ENCODE peak calls at places on chromosomes 1 and 21, in five cellular contexts. One of them, this sample, is unnamed.

GRCh38 chr21:39444406-39445145 is 1.0 kb downstream of the LCA5L start:
- DNase-seq in CD8-positive, alpha-beta T cell: no peak
- DNase-seq in tibial artery: no peak
- DNase-seq in AG09309: no peak
- DNase-seq in sigmoid colon: no peak
- DNase-seq in this sample: no peak

GRCh38 chr1:42955311-42956063 is 3.2 kb downstream of the SLC2A1 start:
- DNase-seq in CD8-positive, alpha-beta T cell: no peak
- DNase-seq in tibial artery: no peak
- DNase-seq in AG09309: no peak
- DNase-seq in sigmoid colon: no peak
- DNase-seq in this sample: no peak

GRCh38 chr21:31873696-31874599 is 1.1 kb downstream of the HUNK start:
- DNase-seq in CD8-positive, alpha-beta T cell: peak; percentile 38
- DNase-seq in tibial artery: no peak
- DNase-seq in AG09309: no peak
- DNase-seq in sigmoid colon: peak; percentile 72
- DNase-seq in this sample: no peak

GRCh38 chr1:109923131-109923945 is 12.7 kb downstream of the CSF1 start:
- DNase-seq in CD8-positive, alpha-beta T cell: no peak
- DNase-seq in tibial artery: no peak
- DNase-seq in AG09309: no peak
- DNase-seq in sigmoid colon: no peak
- DNase-seq in this sample: no peak

GRCh38 chr1:8397511-8397910 is 79.6 kb downstream of the SLC45A1 start:
- DNase-seq in CD8-positive, alpha-beta T cell: no peak
- DNase-seq in tibial artery: no peak
- DNase-seq in AG09309: no peak
- DNase-seq in sigmoid colon: no peak
- DNase-seq in this sample: no peak

GRCh38 chr1:197614916-197615692 is 160.2 kb downstream of the DENND1B start:
- DNase-seq in CD8-positive, alpha-beta T cell: peak; percentile 14
- DNase-seq in tibial artery: no peak
- DNase-seq in AG09309: no peak
- DNase-seq in sigmoid colon: no peak
- DNase-seq in this sample: no peak

GRCh38 chr1:45669379-45669778 is 17.0 kb downstream of the GPBP1L1 start:
- DNase-seq in CD8-positive, alpha-beta T cell: no peak
- DNase-seq in tibial artery: no peak
- DNase-seq in AG09309: no peak
- DNase-seq in sigmoid colon: no peak
- DNase-seq in this sample: no peak

GRCh38 chr1:9127395-9128160 is 1.3 kb downstream of the GPR157 start:
- DNase-seq in CD8-positive, alpha-beta T cell: no peak
- DNase-seq in tibial artery: no peak
- DNase-seq in AG09309: no peak
- DNase-seq in sigmoid colon: no peak
- DNase-seq in this sample: peak; percentile 72

GRCh38 chr1:242178924-242179708 is 180.2 kb upstream of the MAP1LC3C start:
- DNase-seq in CD8-positive, alpha-beta T cell: no peak
- DNase-seq in tibial artery: no peak
- DNase-seq in AG09309: no peak
- DNase-seq in sigmoid colon: no peak
- DNase-seq in this sample: no peak

GRCh38 chr1:42456754-42457089 is 379 bp downstream of the PPCS start:
- DNase-seq in CD8-positive, alpha-beta T cell: peak; percentile 67
- DNase-seq in tibial artery: peak; percentile 72
- DNase-seq in AG09309: no peak
- DNase-seq in sigmoid colon: peak; percentile 73
- DNase-seq in this sample: no peak

GRCh38 chr1:39378377-39378776 is 113.1 kb upstream of the BMP8A start:
- DNase-seq in CD8-positive, alpha-beta T cell: no peak
- DNase-seq in tibial artery: no peak
- DNase-seq in AG09309: no peak
- DNase-seq in sigmoid colon: no peak
- DNase-seq in this sample: no peak

GRCh38 chr1:28735961-28736449 is 735 bp upstream of the YTHDF2 start:
- DNase-seq in CD8-positive, alpha-beta T cell: no peak
- DNase-seq in tibial artery: no peak
- DNase-seq in AG09309: no peak
- DNase-seq in sigmoid colon: no peak
- DNase-seq in this sample: no peak

DNA sequence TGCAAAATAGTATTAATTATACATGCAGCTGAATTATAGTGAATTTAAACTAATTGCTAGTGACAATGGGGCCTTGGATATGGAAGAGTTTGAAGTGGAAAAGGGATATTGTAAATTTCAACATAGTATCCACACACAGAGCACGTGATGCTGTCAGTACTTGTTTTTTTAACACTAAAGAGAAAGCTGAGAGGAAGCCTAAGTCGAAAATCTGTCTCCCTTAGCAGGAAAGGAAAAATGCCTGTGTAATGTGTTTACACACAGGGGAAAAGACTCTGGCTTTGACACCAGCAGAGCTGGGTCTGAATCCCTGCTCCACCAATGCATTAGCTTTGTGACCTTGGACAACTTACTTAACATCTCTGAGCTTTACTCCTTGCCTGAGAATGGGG is 42.6 kb downstream of the PCSK9 start:
- DNase-seq in CD8-positive, alpha-beta T cell: no peak
- DNase-seq in tibial artery: no peak
- DNase-seq in AG09309: no peak
- DNase-seq in sigmoid colon: no peak
- DNase-seq in this sample: no peak
- TF ChIP-seq CTCF in CD8-positive, alpha-beta T cell: no peak
- TF ChIP-seq CTCF in tibial artery: no peak
- TF ChIP-seq CTCF in AG09309: no peak
- TF ChIP-seq CTCF in sigmoid colon: no peak
- TF ChIP-seq CTCF in this sample: no peak

GRCh38 chr1:90509225-90510048 is 207.7 kb downstream of the BARHL2 start:
- DNase-seq in CD8-positive, alpha-beta T cell: no peak
- DNase-seq in tibial artery: no peak
- DNase-seq in AG09309: no peak
- DNase-seq in sigmoid colon: no peak
- DNase-seq in this sample: no peak
- TF ChIP-seq CTCF in CD8-positive, alpha-beta T cell: no peak
- TF ChIP-seq CTCF in tibial artery: no peak
- TF ChIP-seq CTCF in AG09309: no peak
- TF ChIP-seq CTCF in sigmoid colon: no peak
- TF ChIP-seq CTCF in this sample: no peak

DNA sequence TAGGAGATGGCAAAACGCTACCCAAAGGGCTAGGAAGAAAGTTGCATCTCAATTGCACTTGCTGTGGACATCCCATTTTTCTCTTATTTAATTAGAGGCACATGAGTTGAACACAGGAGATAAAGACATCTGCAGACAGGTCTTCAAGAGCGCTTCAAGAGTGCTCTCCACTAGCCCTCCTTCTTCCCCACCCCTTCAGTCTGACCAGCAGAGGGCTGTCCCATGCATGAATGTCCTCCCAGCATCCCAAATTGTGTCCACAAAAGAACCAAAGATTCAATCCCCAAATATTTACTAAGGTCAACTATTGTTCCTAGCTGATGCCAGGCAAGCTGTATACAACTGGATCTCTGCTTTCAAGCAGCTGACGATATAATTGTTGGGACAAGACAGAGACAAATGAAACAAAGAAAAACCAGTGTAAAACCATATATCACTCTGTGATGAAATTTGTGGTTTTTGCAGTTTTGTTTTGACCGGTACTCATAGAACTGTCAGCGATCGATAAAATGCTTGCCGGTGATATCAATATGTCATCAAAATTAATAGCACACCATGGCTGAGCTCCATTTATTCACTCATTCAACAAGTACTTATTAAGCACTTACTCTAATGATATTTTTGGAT is 174.2 kb downstream of the TNR start:
- DNase-seq in CD8-positive, alpha-beta T cell: no peak
- DNase-seq in tibial artery: no peak
- DNase-seq in AG09309: no peak
- DNase-seq in sigmoid colon: no peak
- DNase-seq in this sample: no peak
- TF ChIP-seq CTCF in CD8-positive, alpha-beta T cell: no peak
- TF ChIP-seq CTCF in tibial artery: no peak
- TF ChIP-seq CTCF in AG09309: no peak
- TF ChIP-seq CTCF in sigmoid colon: no peak
- TF ChIP-seq CTCF in this sample: no peak

DNA sequence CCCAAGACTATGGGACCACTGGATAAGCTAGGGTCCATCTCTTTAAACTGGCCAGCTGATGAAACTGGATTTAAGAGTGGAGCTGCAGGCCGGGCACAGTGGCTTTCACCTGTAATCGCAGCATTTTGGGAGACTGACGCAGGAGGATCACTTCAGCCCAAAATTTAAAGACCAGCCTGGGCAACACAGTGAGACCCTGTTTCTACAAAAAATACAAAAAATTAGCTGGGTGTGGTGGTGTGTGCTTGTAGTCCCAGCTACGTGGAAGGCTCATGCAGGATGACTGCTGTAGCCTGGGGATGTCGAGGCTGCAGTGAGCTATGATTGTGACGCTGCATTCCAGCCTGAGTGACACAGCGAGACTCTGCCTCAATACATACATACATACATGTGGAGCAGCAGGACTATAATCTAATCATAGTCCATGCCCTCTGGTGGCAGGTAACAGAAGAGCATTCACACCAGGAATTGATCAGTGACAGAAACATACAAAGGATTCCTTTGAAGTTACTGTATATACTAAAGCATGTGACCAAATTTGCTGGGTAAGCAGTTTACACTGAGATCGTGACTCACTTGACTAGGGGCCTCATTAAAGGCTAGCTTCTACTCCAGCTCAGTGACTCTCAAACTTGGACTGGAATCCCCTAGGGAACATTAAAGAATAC is 101.5 kb upstream of the SLFNL1 start:
- DNase-seq in CD8-positive, alpha-beta T cell: no peak
- DNase-seq in tibial artery: no peak
- DNase-seq in AG09309: peak; percentile 71
- DNase-seq in sigmoid colon: no peak
- DNase-seq in this sample: no peak
- TF ChIP-seq CTCF in CD8-positive, alpha-beta T cell: no peak
- TF ChIP-seq CTCF in tibial artery: peak; percentile 25
- TF ChIP-seq CTCF in AG09309: peak; percentile 57
- TF ChIP-seq CTCF in sigmoid colon: no peak
- TF ChIP-seq CTCF in this sample: peak; percentile 78

GRCh38 chr1:190376067-190376466 is 101.6 kb downstream of the BRINP3 start:
- DNase-seq in CD8-positive, alpha-beta T cell: no peak
- DNase-seq in tibial artery: no peak
- DNase-seq in AG09309: no peak
- DNase-seq in sigmoid colon: no peak
- DNase-seq in this sample: no peak

GRCh38 chr1:190377294-190377693 is 100.4 kb downstream of the BRINP3 start:
- DNase-seq in CD8-positive, alpha-beta T cell: no peak
- DNase-seq in tibial artery: no peak
- DNase-seq in AG09309: no peak
- DNase-seq in sigmoid colon: no peak
- DNase-seq in this sample: no peak

GRCh38 chr1:190373705-190374336 is 103.8 kb downstream of the BRINP3 start:
- DNase-seq in CD8-positive, alpha-beta T cell: no peak
- DNase-seq in tibial artery: no peak
- DNase-seq in AG09309: no peak
- DNase-seq in sigmoid colon: no peak
- DNase-seq in this sample: no peak
- TF ChIP-seq CTCF in CD8-positive, alpha-beta T cell: no peak
- TF ChIP-seq CTCF in tibial artery: no peak
- TF ChIP-seq CTCF in AG09309: no peak
- TF ChIP-seq CTCF in sigmoid colon: no peak
- TF ChIP-seq CTCF in this sample: peak; percentile 73

GRCh38 chr1:66373072-66373685 is 160.8 kb upstream of the SGIP1 start:
- DNase-seq in CD8-positive, alpha-beta T cell: no peak
- DNase-seq in tibial artery: no peak
- DNase-seq in AG09309: no peak
- DNase-seq in sigmoid colon: no peak
- DNase-seq in this sample: no peak

GRCh38 chr1:66374148-66374547 is 159.8 kb upstream of the SGIP1 start:
- DNase-seq in CD8-positive, alpha-beta T cell: no peak
- DNase-seq in tibial artery: no peak
- DNase-seq in AG09309: no peak
- DNase-seq in sigmoid colon: no peak
- DNase-seq in this sample: no peak

GRCh38 chr1:66374561-66375111 is 159.3 kb upstream of the SGIP1 start:
- DNase-seq in CD8-positive, alpha-beta T cell: no peak
- DNase-seq in tibial artery: no peak
- DNase-seq in AG09309: no peak
- DNase-seq in sigmoid colon: no peak
- DNase-seq in this sample: no peak

GRCh38 chr1:66372522-66373071 is 161.4 kb upstream of the SGIP1 start:
- DNase-seq in CD8-positive, alpha-beta T cell: no peak
- DNase-seq in tibial artery: no peak
- DNase-seq in AG09309: no peak
- DNase-seq in sigmoid colon: no peak
- DNase-seq in this sample: no peak

GRCh38 chr1:66375125-66375524 is 158.8 kb upstream of the SGIP1 start:
- DNase-seq in CD8-positive, alpha-beta T cell: no peak
- DNase-seq in tibial artery: no peak
- DNase-seq in AG09309: no peak
- DNase-seq in sigmoid colon: no peak
- DNase-seq in this sample: no peak
- TF ChIP-seq CTCF in CD8-positive, alpha-beta T cell: no peak
- TF ChIP-seq CTCF in tibial artery: no peak
- TF ChIP-seq CTCF in AG09309: no peak
- TF ChIP-seq CTCF in sigmoid colon: no peak
- TF ChIP-seq CTCF in this sample: no peak

DNA sequence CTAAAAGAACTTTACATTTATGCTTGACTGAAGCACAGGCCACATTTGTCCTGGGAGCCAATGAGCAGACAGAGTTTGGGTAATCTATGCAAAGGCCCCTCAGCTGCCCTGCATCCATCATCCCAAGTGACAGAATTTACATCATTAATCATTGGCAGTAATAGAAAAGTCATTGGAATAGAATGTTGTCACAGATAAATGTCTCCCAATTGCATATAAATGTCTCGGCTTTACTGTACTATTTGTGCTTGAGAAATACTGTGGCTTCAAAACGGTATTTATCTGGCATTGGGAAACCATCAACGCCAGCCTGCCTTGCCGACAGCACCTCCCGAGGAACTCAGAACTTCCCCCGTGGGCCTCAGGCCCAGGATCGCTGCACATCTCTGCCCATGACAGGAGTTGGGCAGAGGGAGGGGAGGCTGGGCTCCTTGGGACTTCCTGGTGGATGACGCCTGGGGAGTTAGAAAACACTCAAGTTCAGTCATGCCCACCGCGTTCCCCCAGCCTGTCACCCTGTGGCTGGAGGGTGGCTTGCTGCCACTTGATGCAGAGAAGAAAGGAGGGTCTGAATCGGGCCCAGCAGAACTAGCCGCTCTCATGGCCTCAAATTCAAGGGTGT is 133.1 kb downstream of the CAMTA1 start:
- DNase-seq in CD8-positive, alpha-beta T cell: no peak
- DNase-seq in tibial artery: no peak
- DNase-seq in AG09309: no peak
- DNase-seq in sigmoid colon: no peak
- DNase-seq in this sample: no peak
- TF ChIP-seq CTCF in CD8-positive, alpha-beta T cell: no peak
- TF ChIP-seq CTCF in tibial artery: no peak
- TF ChIP-seq CTCF in AG09309: no peak
- TF ChIP-seq CTCF in sigmoid colon: no peak
- TF ChIP-seq CTCF in this sample: no peak